ENCODE peak calls at places on chromosomes 7 and 10, in ten cellular contexts. S is ascending aorta, X is brain microvascular endothelial cell, T is MM.1S, U is hepatocyte, P is fibroblast of lung, C is left ventricle myocardium inferior, I is endodermal cell, O is GM23338, Q is BJ. K is an unnamed sample.

GRCh38 chr7:76300210-76300731 is 2.2 kb upstream of the HSPB1 start:
- DNase-seq in S (no peak), X (peak; percentile 57), T (no peak), U (peak; percentile 65), P (peak; percentile 62), C (no peak), I (no peak), O (no peak), Q (no peak), K (no peak)

GRCh38 chr7:25795824-25796235 is 356.2 kb upstream of the NFE2L3 start:
- DNase-seq in S (no peak), X (peak; percentile 30), T (peak; percentile 56), U (no peak), P (peak; percentile 83), C (no peak), I (no peak), O (no peak), Q (no peak), K (no peak)

GRCh38 chr10:48700493-48700892 is 15.8 kb downstream of the WDFY4 start:
- DNase-seq in S (no peak), X (no peak), T (no peak), U (no peak), P (no peak), C (no peak), I (peak; percentile 32), O (no peak), Q (no peak), K (no peak)

GRCh38 chr7:305410-306151 is 15.6 kb downstream of the FOXL3 start:
- DNase-seq in S (no peak), X (no peak), T (no peak), U (no peak), P (no peak), C (no peak), I (no peak), O (no peak), Q (no peak), K (peak; percentile 57)

GRCh38 chr10:85667638-85668233 is 698.9 kb downstream of the GRID1 start:
- DNase-seq in S (no peak), X (no peak), T (no peak), U (peak; percentile 44), P (no peak), C (no peak), I (peak; percentile 87), O (peak; percentile 6), Q (no peak), K (peak; percentile 54)

GRCh38 chr7:149205690-149206381 is 10.5 kb downstream of the ZNF282 start:
- DNase-seq in S (no peak), X (no peak), T (no peak), U (no peak), P (no peak), C (no peak), I (no peak), O (no peak), Q (no peak), K (no peak)

GRCh38 chr10:78299861-78300453 is 266.3 kb downstream of the RPS24 start:
- DNase-seq in S (peak; percentile 24), X (no peak), T (no peak), U (no peak), P (peak; percentile 12), C (no peak), I (no peak), O (no peak), Q (no peak), K (no peak)

GRCh38 chr10:14048930-14049613 is 281.7 kb downstream of the FRMD4A start:
- DNase-seq in S (no peak), X (no peak), T (no peak), U (peak; percentile 30), P (no peak), C (no peak), I (no peak), O (no peak), Q (no peak), K (no peak)

GRCh38 chr7:93016681-93017349 is 101.0 kb downstream of the SAMD9 start:
- DNase-seq in S (no peak), X (no peak), T (no peak), U (no peak), P (no peak), C (no peak), I (no peak), O (no peak), Q (no peak), K (no peak)

GRCh38 chr10:29064665-29065064 is 224.2 kb upstream of the LYZL1 start:
- DNase-seq in S (no peak), X (no peak), T (no peak), U (no peak), P (peak; percentile 14), C (no peak), I (no peak), O (no peak), Q (no peak), K (no peak)

GRCh38 chr7:151016942-151017341 is 7.4 kb downstream of the ATG9B start:
- DNase-seq in S (no peak), X (no peak), T (no peak), U (no peak), P (no peak), C (no peak), I (peak; percentile 60), O (no peak), Q (no peak), K (no peak)

GRCh38 chr10:35911233-35911632 is 269.1 kb upstream of the FZD8 start:
- DNase-seq in S (no peak), X (no peak), T (no peak), U (no peak), P (no peak), C (no peak), I (no peak), O (no peak), Q (no peak), K (no peak)

GRCh38 chr10:35911954-35912353 is 269.9 kb upstream of the FZD8 start:
- DNase-seq in S (no peak), X (no peak), T (no peak), U (no peak), P (no peak), C (no peak), I (no peak), O (no peak), Q (no peak), K (no peak)

GRCh38 chr10:35916791-35917190 is 274.7 kb upstream of the FZD8 start:
- DNase-seq in S (no peak), X (no peak), T (no peak), U (no peak), P (no peak), C (no peak), I (no peak), O (peak; percentile 48), Q (no peak), K (no peak)

GRCh38 chr10:35912615-35913170 is 270.6 kb upstream of the FZD8 start:
- DNase-seq in S (no peak), X (no peak), T (no peak), U (peak; percentile 39), P (peak; percentile 60), C (no peak), I (no peak), O (peak; percentile 39), Q (no peak), K (no peak)

DNA sequence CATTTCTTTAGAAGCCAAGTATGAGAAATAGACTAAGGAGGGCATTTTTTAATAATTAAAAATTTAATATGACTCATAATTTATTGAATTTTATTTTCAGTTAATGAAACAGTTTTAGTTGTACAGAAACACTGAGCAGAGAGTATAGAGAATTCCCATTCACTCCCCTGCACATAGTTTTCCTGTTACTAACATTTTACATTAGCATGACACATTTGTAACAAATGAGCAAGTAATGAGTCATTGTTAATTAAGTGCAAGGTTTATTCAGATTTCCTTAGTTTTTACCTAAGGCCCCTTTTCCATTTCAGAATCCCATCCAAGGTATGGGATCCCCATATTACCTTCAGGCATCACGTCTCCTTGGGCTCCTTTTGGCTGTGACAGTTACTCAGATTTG is 271.5 kb upstream of the FZD8 start:
- DNase-seq in S (no peak), X (no peak), T (no peak), U (no peak), P (no peak), C (no peak), I (no peak), O (no peak), Q (no peak), K (no peak)
- H3K4me3 ChIP-seq in S (no peak overlapping the region), X (no peak overlapping the region), T (no peak overlapping the region), U (no peak overlapping the region), P (no peak overlapping the region), C (no peak overlapping the region), I (no peak overlapping the region), O (no peak overlapping the region), Q (no peak overlapping the region), K (no peak overlapping the region)

GRCh38 chr10:74391786-74392185 is 240.8 kb downstream of the ADK start:
- DNase-seq in S (no peak), X (no peak), T (no peak), U (no peak), P (no peak), C (no peak), I (no peak), O (no peak), Q (no peak), K (no peak)
- H3K27me3 ChIP-seq in S (no peaks in the 10 kb centered on the region), X (no peaks in the 10 kb centered on the region), T (no peaks in the 10 kb centered on the region), U (no peaks in the 10 kb centered on the region), P (no peaks in the 10 kb centered on the region), C (no peaks in the 10 kb centered on the region), I (no peaks in the 10 kb centered on the region), O (no peaks in the 10 kb centered on the region), Q (no peaks in the 10 kb centered on the region), K (no peaks in the 10 kb centered on the region)

GRCh38 chr10:69574571-69574978 is 1.4 kb upstream of the NEUROG3 start:
- DNase-seq in S (no peak), X (no peak), T (no peak), U (no peak), P (no peak), C (no peak), I (peak; percentile 76), O (peak; percentile 77), Q (no peak), K (peak; percentile 75)

GRCh38 chr10:69573056-69573806 is at the start of gene NEUROG3:
- DNase-seq in S (no peak), X (no peak), T (peak; percentile 23), U (no peak), P (no peak), C (no peak), I (peak; percentile 88), O (peak; percentile 74), Q (no peak), K (peak; percentile 89)

GRCh38 chr10:69571618-69572158 is 1.5 kb downstream of the NEUROG3 start:
- DNase-seq in S (no peak), X (no peak), T (no peak), U (no peak), P (no peak), C (no peak), I (peak; percentile 68), O (peak; percentile 66), Q (no peak), K (peak; percentile 75)

GRCh38 chr10:69570050-69570816 is 3.0 kb downstream of the NEUROG3 start:
- DNase-seq in S (no peak), X (no peak), T (no peak), U (no peak), P (no peak), C (no peak), I (peak; percentile 56), O (peak; percentile 69), Q (no peak), K (peak; percentile 60)

GRCh38 chr10:69572159-69573055 is 815 bp downstream of the NEUROG3 start:
- DNase-seq in S (no peak), X (no peak), T (no peak), U (no peak), P (no peak), C (no peak), I (peak; percentile 68), O (peak; percentile 63), Q (no peak), K (peak; percentile 73)
- H3K4me3 ChIP-seq in S (peak overlapping the region; percentile 48), X (no peak overlapping the region), T (no peak overlapping the region), U (no peak overlapping the region), P (no peak overlapping the region), C (peak overlapping the region; percentile 52), I (peak overlapping the region; percentile 62), O (peak overlapping the region; percentile 67), Q (no peak overlapping the region), K (peak overlapping the region; percentile 39)

GRCh38 chr10:99537381-99538286 is 4.9 kb downstream of the NKX2-3 start:
- DNase-seq in S (no peak), X (no peak), T (no peak), U (no peak), P (no peak), C (no peak), I (peak; percentile 81), O (peak; percentile 76), Q (no peak), K (peak; percentile 90)
- H3K27me3 ChIP-seq in S (peaks cover 9% of the 10 kb centered on the region), X (peaks cover 95% of the 10 kb centered on the region), T (peaks cover 67% of the 10 kb centered on the region), U (peaks cover 97% of the 10 kb centered on the region), P (peaks cover 89% of the 10 kb centered on the region), C (peaks cover 100% of the 10 kb centered on the region), I (peaks cover 100% of the 10 kb centered on the region), O (peaks cover 100% of the 10 kb centered on the region), Q (peaks cover 73% of the 10 kb centered on the region), K (peaks cover 98% of the 10 kb centered on the region)